ENCODE peak calls at places on chromosomes 16 and 17, in four cellular contexts. One of them, this sample, is unnamed.

GRCh38 chr16:70430667-70431536 is 8.0 kb downstream of the ST3GAL2 start:
- DNase-seq in esophagus squamous epithelium: no peak
- DNase-seq in NCI-H1694 treated with DMSO at 0.1 percent for 48 hours: no peak
- DNase-seq in HTR-8/SVneo: no peak
- DNase-seq in this sample: no peak

GRCh38 chr17:15348030-15348429 is 6.6 kb upstream of the TEKT3 start:
- DNase-seq in esophagus squamous epithelium: no peak
- DNase-seq in NCI-H1694 treated with DMSO at 0.1 percent for 48 hours: no peak
- DNase-seq in HTR-8/SVneo: no peak
- DNase-seq in this sample: no peak

GRCh38 chr17:78120971-78121800 is 7.4 kb downstream of the TMC6 start:
- DNase-seq in esophagus squamous epithelium: no peak
- DNase-seq in NCI-H1694 treated with DMSO at 0.1 percent for 48 hours: no peak
- DNase-seq in HTR-8/SVneo: no peak
- DNase-seq in this sample: no peak

GRCh38 chr16:89268987-89269735 is 51.7 kb downstream of the ZNF778 start:
- DNase-seq in esophagus squamous epithelium: no peak
- DNase-seq in NCI-H1694 treated with DMSO at 0.1 percent for 48 hours: no peak
- DNase-seq in HTR-8/SVneo: no peak
- DNase-seq in this sample: no peak

GRCh38 chr17:53466733-53467132 is 356.0 kb upstream of the KIF2B start:
- DNase-seq in esophagus squamous epithelium: no peak
- DNase-seq in NCI-H1694 treated with DMSO at 0.1 percent for 48 hours: no peak
- DNase-seq in HTR-8/SVneo: no peak
- DNase-seq in this sample: no peak

GRCh38 chr17:32445497-32445896 is 1.2 kb downstream of the PSMD11 start:
- DNase-seq in esophagus squamous epithelium: no peak
- DNase-seq in NCI-H1694 treated with DMSO at 0.1 percent for 48 hours: no peak
- DNase-seq in HTR-8/SVneo: no peak
- DNase-seq in this sample: no peak

GRCh38 chr17:3539881-3540540 is 17.6 kb downstream of the TRPV3 start:
- DNase-seq in esophagus squamous epithelium: no peak
- DNase-seq in NCI-H1694 treated with DMSO at 0.1 percent for 48 hours: no peak
- DNase-seq in HTR-8/SVneo: no peak
- DNase-seq in this sample: no peak

GRCh38 chr16:70534949-70535348 is 11.3 kb downstream of the SF3B3 start:
- DNase-seq in esophagus squamous epithelium: no peak
- DNase-seq in NCI-H1694 treated with DMSO at 0.1 percent for 48 hours: no peak
- DNase-seq in HTR-8/SVneo: no peak
- DNase-seq in this sample: no peak

GRCh38 chr16:84334058-84334457 is 34.3 kb upstream of the ATP2C2 start:
- DNase-seq in esophagus squamous epithelium: no peak
- DNase-seq in NCI-H1694 treated with DMSO at 0.1 percent for 48 hours: no peak
- DNase-seq in HTR-8/SVneo: no peak
- DNase-seq in this sample: no peak

GRCh38 chr16:11136600-11136999 is 119.4 kb downstream of the SOCS1 start:
- DNase-seq in esophagus squamous epithelium: no peak
- DNase-seq in NCI-H1694 treated with DMSO at 0.1 percent for 48 hours: no peak
- DNase-seq in HTR-8/SVneo: no peak
- DNase-seq in this sample: peak

GRCh38 chr17:32659419-32659842 is 172.6 kb downstream of the CDK5R1 start:
- DNase-seq in esophagus squamous epithelium: no peak
- DNase-seq in NCI-H1694 treated with DMSO at 0.1 percent for 48 hours: peak
- DNase-seq in HTR-8/SVneo: peak
- DNase-seq in this sample: peak

GRCh38 chr17:43024407-43025289 is at the start of gene RND2:
- DNase-seq in esophagus squamous epithelium: peak
- DNase-seq in NCI-H1694 treated with DMSO at 0.1 percent for 48 hours: peak
- DNase-seq in HTR-8/SVneo: peak
- DNase-seq in this sample: peak

GRCh38 chr17:42459256-42459982 is 741 bp downstream of the ATP6V0A1 start:
- DNase-seq in esophagus squamous epithelium: no peak
- DNase-seq in NCI-H1694 treated with DMSO at 0.1 percent for 48 hours: peak
- DNase-seq in HTR-8/SVneo: peak
- DNase-seq in this sample: no peak

GRCh38 chr17:8153957-8154607 is 1.9 kb upstream of the PER1 start:
- DNase-seq in esophagus squamous epithelium: peak
- DNase-seq in NCI-H1694 treated with DMSO at 0.1 percent for 48 hours: peak
- DNase-seq in HTR-8/SVneo: peak
- DNase-seq in this sample: no peak

GRCh38 chr17:39450051-39450450 is 1.0 kb downstream of the MED1 start:
- DNase-seq in esophagus squamous epithelium: no peak
- DNase-seq in NCI-H1694 treated with DMSO at 0.1 percent for 48 hours: no peak
- DNase-seq in HTR-8/SVneo: no peak
- DNase-seq in this sample: no peak

GRCh38 chr17:19249681-19250080 is 12.5 kb downstream of the EPN2 start:
- DNase-seq in esophagus squamous epithelium: no peak
- DNase-seq in NCI-H1694 treated with DMSO at 0.1 percent for 48 hours: no peak
- DNase-seq in HTR-8/SVneo: no peak
- DNase-seq in this sample: no peak

GRCh38 chr17:57671546-57672204 is 73.4 kb downstream of the CCDC182 start:
- DNase-seq in esophagus squamous epithelium: no peak
- DNase-seq in NCI-H1694 treated with DMSO at 0.1 percent for 48 hours: peak
- DNase-seq in HTR-8/SVneo: peak
- DNase-seq in this sample: no peak